ENCODE peak calls at places on chromosomes 1 and 21, in four cellular contexts. I is nucleus accumbens, P is Caki2, W is kidney glomerular epithelial cell. K is an unnamed sample.

GRCh38 chr1:112954945-112955677 is 885 bp downstream of the SLC16A1 start:
- DNase-seq in I (no peak), P (peak), W (peak), K (peak)

GRCh38 chr1:147211577-147211976 is 13.6 kb downstream of the FMO5 start:
- DNase-seq in I (no peak), P (no peak), W (no peak), K (no peak)

GRCh38 chr1:121522061-121522759 is 337.4 kb downstream of the SRGAP2C start:
- DNase-seq in I (no peak), P (peak), W (peak), K (no peak)

GRCh38 chr1:224783006-224783651 is 146.3 kb upstream of the DNAH14 start:
- DNase-seq in I (no peak), P (no peak), W (no peak), K (no peak)

GRCh38 chr1:179264506-179264905 is 29.1 kb upstream of the SOAT1 start:
- DNase-seq in I (no peak), P (no peak), W (peak), K (no peak)

GRCh38 chr21:21730524-21730923 is 732.3 kb downstream of the NCAM2 start:
- DNase-seq in I (no peak), P (no peak), W (no peak), K (no peak)

GRCh38 chr21:36171741-36172331 is 15.2 kb downstream of the DOP1B start:
- DNase-seq in I (no peak), P (no peak), W (no peak), K (peak)

GRCh38 chr21:41207401-41208388 is 39.7 kb downstream of the BACE2 start:
- DNase-seq in I (no peak), P (peak), W (peak), K (peak)

GRCh38 chr21:44337941-44338895 is 972 bp downstream of the CFAP410 start:
- DNase-seq in I (peak), P (peak), W (peak), K (no peak)

GRCh38 chr1:167905182-167905581 is 8.8 kb downstream of the ADCY10 start:
- DNase-seq in I (no peak), P (no peak), W (no peak), K (no peak)

GRCh38 chr1:17867470-17867869 is 112.3 kb downstream of the ACTL8 start:
- DNase-seq in I (no peak), P (no peak), W (no peak), K (no peak)

GRCh38 chr1:15211424-15211823 is 35.6 kb upstream of the FHAD1 start:
- DNase-seq in I (no peak), P (no peak), W (no peak), K (peak)

GRCh38 chr1:53172751-53173498 is 23.7 kb upstream of the CPT2 start:
- DNase-seq in I (no peak), P (peak), W (no peak), K (no peak)

GRCh38 chr1:41014871-41015270 is 6.7 kb downstream of the SLFNL1 start:
- DNase-seq in I (no peak), P (no peak), W (no peak), K (no peak)

GRCh38 chr1:157562515-157562914 is 10.2 kb upstream of the FCRL5 start:
- DNase-seq in I (no peak), P (no peak), W (no peak), K (no peak)

GRCh38 chr1:43058545-43059360 is 100.1 kb upstream of the SLC2A1 start:
- DNase-seq in I (no peak), P (no peak), W (peak), K (no peak)

GRCh38 chr1:37479255-37480124 is 5.1 kb downstream of the ZC3H12A start:
- DNase-seq in I (no peak), P (peak), W (peak), K (peak)

GRCh38 chr1:31591425-31592093 is 15.2 kb downstream of the TINAGL1 start:
- DNase-seq in I (no peak), P (peak), W (peak), K (peak)

GRCh38 chr1:182603646-182604127 is 502 bp downstream of the RGS16 start:
- DNase-seq in I (no peak), P (no peak), W (no peak), K (peak)

GRCh38 chr1:206768472-206769330 is 1.9 kb upstream of the IL19 start:
- DNase-seq in I (no peak), P (no peak), W (no peak), K (no peak)

GRCh38 chr1:60126733-60127132 is 53.2 kb upstream of the C1orf87 start:
- DNase-seq in I (no peak), P (no peak), W (no peak), K (no peak)

GRCh38 chr1:9399510-9400424 is 107.1 kb downstream of the SPSB1 start:
- DNase-seq in I (no peak), P (no peak), W (no peak), K (no peak)

GRCh38 chr1:27021347-27022031 is 8.8 kb upstream of the TENT5B start:
- DNase-seq in I (no peak), P (no peak), W (no peak), K (no peak)

GRCh38 chr1:43930168-43930948 is 3.2 kb upstream of the ARTN start:
- DNase-seq in I (no peak), P (no peak), W (no peak), K (no peak)

GRCh38 chr1:94527447-94528031 is 14.0 kb downstream of the F3 start:
- DNase-seq in I (no peak), P (peak), W (peak), K (no peak)

GRCh38 chr1:174197088-174197487 is 37.8 kb downstream of the RABGAP1L start:
- DNase-seq in I (no peak), P (no peak), W (no peak), K (no peak)

GRCh38 chr1:160837558-160838205 is 25.0 kb downstream of the CD244 start:
- DNase-seq in I (no peak), P (peak), W (no peak), K (peak)

GRCh38 chr1:150548632-150549495 is at the start of gene ADAMTSL4:
- DNase-seq in I (no peak), P (peak), W (peak), K (peak)

GRCh38 chr1:241610056-241610815 is 29.9 kb downstream of the CHML start:
- DNase-seq in I (no peak), P (peak), W (no peak), K (no peak)

GRCh38 chr1:19412654-19413053 is 72.7 kb downstream of the CAPZB start:
- DNase-seq in I (no peak), P (no peak), W (no peak), K (no peak)

GRCh38 chr1:60972841-60973364 is 109.5 kb upstream of the NFIA start:
- DNase-seq in I (no peak), P (peak), W (peak), K (no peak)

GRCh38 chr1:178725603-178726517 is 816 bp downstream of the RALGPS2 start:
- DNase-seq in I (peak), P (peak), W (peak), K (no peak)

GRCh38 chr1:9758559-9759121 is 65.1 kb downstream of the CLSTN1 start:
- DNase-seq in I (no peak), P (no peak), W (no peak), K (no peak)

GRCh38 chr1:238341395-238341794 is 450.7 kb upstream of the ZP4 start:
- DNase-seq in I (no peak), P (no peak), W (no peak), K (no peak)

GRCh38 chr1:162036156-162036555 is 12.5 kb upstream of the OLFML2B start:
- DNase-seq in I (no peak), P (no peak), W (no peak), K (no peak)

GRCh38 chr1:205502111-205502810 is 2.2 kb upstream of the CDK18 start:
- DNase-seq in I (no peak), P (no peak), W (no peak), K (no peak)

GRCh38 chr1:55536466-55536865 is 321.3 kb upstream of the USP24 start:
- DNase-seq in I (no peak), P (no peak), W (no peak), K (no peak)

GRCh38 chr1:95311006-95311405 is 77.0 kb downstream of the RWDD3 start:
- DNase-seq in I (no peak), P (no peak), W (peak), K (no peak)

GRCh38 chr1:203465943-203466342 is 9.7 kb upstream of the PRELP start:
- DNase-seq in I (no peak), P (no peak), W (no peak), K (peak)